ENCODE peak calls at places on chromosome 1, in seven cellular contexts. N is iris pigment epithelial cell; P is activated CD4-positive, alpha-beta T cell treated with anti-CD3 and anti-CD28 coated beads, Interleukin-2, amount 10 ng/mL, durations not matched to agents 7 days and 5 days; F is activated T-cell treated with anti-CD3 and anti-CD28 coated beads for 1 hour; O is T-cell; S is activated effector memory CD4-positive, alpha-beta T cell treated with anti-CD3 and anti-CD28 coated beads, Interleukin-2, amount 50 U/mL, for 16 hours; H is NCI-H1694. Z is an unnamed sample.

GRCh38 chr1:202571719-202572339 is 138.4 kb downstream of the SYT2 start:
- DNase-seq in P (peak; percentile 26), N (peak; percentile 65), F (no peak), S (no peak), O (no peak), H (peak; percentile 39), Z (peak; percentile 61)

GRCh38 chr1:5959667-5960230 is 32.5 kb downstream of the NPHP4 start:
- DNase-seq in O (no peak), H (no peak), F (no peak), P (no peak), N (no peak), S (peak; percentile 53), Z (no peak)

GRCh38 chr1:218030846-218031245 is 254.2 kb upstream of the RRP15 start:
- DNase-seq in H (peak; percentile 77), N (no peak), O (no peak), S (no peak), F (no peak), P (no peak), Z (no peak)

GRCh38 chr1:234616644-234617043 is 6.7 kb upstream of the IRF2BP2 start:
- DNase-seq in O (no peak), F (no peak), P (no peak), N (peak; percentile 62), H (no peak), S (no peak), Z (peak; percentile 31)

GRCh38 chr1:78004719-78005346 is at the start of gene DNAJB4:
- DNase-seq in F (peak; percentile 17), O (peak; percentile 29), P (peak; percentile 86), S (peak; percentile 77), H (no peak), N (peak; percentile 99), Z (peak; percentile 99)

GRCh38 chr1:49104575-49104974 is 327.9 kb upstream of the BEND5 start:
- DNase-seq in F (no peak), P (no peak), S (no peak), N (no peak), O (no peak), H (no peak), Z (no peak)

GRCh38 chr1:167723707-167724323 is 2.0 kb downstream of the MPZL1 start:
- DNase-seq in O (no peak), H (no peak), P (no peak), N (no peak), S (no peak), F (no peak), Z (no peak)

GRCh38 chr1:231446138-231446537 is 24.1 kb upstream of the EGLN1 start:
- DNase-seq in P (no peak), H (no peak), S (no peak), O (no peak), F (no peak), N (no peak), Z (no peak)

GRCh38 chr1:62720946-62721554 is 32.9 kb upstream of the DOCK7 start:
- DNase-seq in F (no peak), H (no peak), N (no peak), S (no peak), O (no peak), P (no peak), Z (no peak)

GRCh38 chr1:229998980-229999379 is 68.1 kb upstream of the GALNT2 start:
- DNase-seq in O (no peak), H (no peak), S (no peak), N (no peak), F (no peak), P (no peak), Z (peak; percentile 7)

GRCh38 chr1:181251001-181251712 is 162.7 kb downstream of the IER5 start:
- DNase-seq in O (no peak), N (peak; percentile 64), F (no peak), H (peak; percentile 47), S (no peak), P (no peak), Z (peak; percentile 86)